ENCODE peak calls at places on chromosomes 11 and 22, in six cellular contexts. One of them, this sample, is unnamed.
A peak's percentile ranks its signal among the peaks of the same experiment; 100 is the strongest.

GRCh38 chr11:44309483-44310197 is at the start of gene ALX4:
- DNase-seq in brain microvascular endothelial cell: no peak
- DNase-seq in sigmoid colon: no peak
- DNase-seq in left kidney: peak; percentile 77
- DNase-seq in LoVo: no peak
- DNase-seq in H9: peak; percentile 83
- DNase-seq in this sample: peak; percentile 83

GRCh38 chr11:121802542-121802941 is 313.5 kb downstream of the BLID start:
- DNase-seq in LoVo: no peak
- DNase-seq in H9: peak; percentile 71
- DNase-seq in sigmoid colon: peak; percentile 75
- DNase-seq in left kidney: peak; percentile 91
- DNase-seq in brain microvascular endothelial cell: no peak
- DNase-seq in this sample: no peak

GRCh38 chr11:125280646-125281045 is 116.1 kb downstream of the PKNOX2 start:
- DNase-seq in left kidney: no peak
- DNase-seq in brain microvascular endothelial cell: no peak
- DNase-seq in H9: no peak
- DNase-seq in sigmoid colon: no peak
- DNase-seq in LoVo: no peak
- DNase-seq in this sample: no peak

GRCh38 chr11:14029971-14030531 is 67.5 kb downstream of the SPON1 start:
- DNase-seq in left kidney: peak; percentile 9
- DNase-seq in brain microvascular endothelial cell: peak; percentile 24
- DNase-seq in H9: no peak
- DNase-seq in LoVo: no peak
- DNase-seq in sigmoid colon: peak; percentile 82
- DNase-seq in this sample: no peak

GRCh38 chr11:44766112-44766971 is 39.6 kb downstream of the TSPAN18 start:
- DNase-seq in sigmoid colon: no peak
- DNase-seq in brain microvascular endothelial cell: peak; percentile 95
- DNase-seq in H9: peak; percentile 22
- DNase-seq in LoVo: no peak
- DNase-seq in left kidney: no peak
- DNase-seq in this sample: no peak

GRCh38 chr11:19963697-19964340 is 196.5 kb downstream of the DBX1 start:
- DNase-seq in brain microvascular endothelial cell: no peak
- DNase-seq in LoVo: no peak
- DNase-seq in left kidney: peak; percentile 76
- DNase-seq in H9: no peak
- DNase-seq in sigmoid colon: no peak
- DNase-seq in this sample: no peak

GRCh38 chr22:29570456-29570855 is 10.5 kb downstream of the NIPSNAP1 start:
- DNase-seq in LoVo: no peak
- DNase-seq in brain microvascular endothelial cell: no peak
- DNase-seq in sigmoid colon: no peak
- DNase-seq in left kidney: no peak
- DNase-seq in H9: no peak
- DNase-seq in this sample: no peak

GRCh38 chr11:62958547-62959071 is 26.2 kb downstream of the SLC22A6 start:
- DNase-seq in sigmoid colon: peak; percentile 79
- DNase-seq in left kidney: peak; percentile 82
- DNase-seq in brain microvascular endothelial cell: peak; percentile 6
- DNase-seq in H9: no peak
- DNase-seq in LoVo: no peak
- DNase-seq in this sample: peak; percentile 8

GRCh38 chr11:60625262-60625661 is 74.2 kb upstream of the MS4A8 start:
- DNase-seq in H9: peak; percentile 47
- DNase-seq in LoVo: peak; percentile 25
- DNase-seq in left kidney: peak; percentile 12
- DNase-seq in brain microvascular endothelial cell: peak; percentile 70
- DNase-seq in sigmoid colon: no peak
- DNase-seq in this sample: no peak

GRCh38 chr11:62823677-62824076 is 8.2 kb downstream of the STX5 start:
- DNase-seq in LoVo: no peak
- DNase-seq in brain microvascular endothelial cell: no peak
- DNase-seq in H9: no peak
- DNase-seq in left kidney: no peak
- DNase-seq in sigmoid colon: no peak
- DNase-seq in this sample: no peak

GRCh38 chr11:85595285-85595884 is 31.8 kb downstream of the DLG2 start:
- DNase-seq in LoVo: peak; percentile 50
- DNase-seq in H9: no peak
- DNase-seq in sigmoid colon: no peak
- DNase-seq in brain microvascular endothelial cell: no peak
- DNase-seq in left kidney: peak; percentile 76
- DNase-seq in this sample: peak; percentile 20

GRCh38 chr22:31118046-31118820 is 4.5 kb upstream of the INPP5J start:
- DNase-seq in LoVo: no peak
- DNase-seq in left kidney: no peak
- DNase-seq in H9: no peak
- DNase-seq in sigmoid colon: no peak
- DNase-seq in brain microvascular endothelial cell: no peak
- DNase-seq in this sample: no peak

GRCh38 chr11:128342511-128343133 is 244.7 kb downstream of the ETS1 start:
- DNase-seq in brain microvascular endothelial cell: peak; percentile 79
- DNase-seq in LoVo: peak; percentile 28
- DNase-seq in sigmoid colon: peak; percentile 72
- DNase-seq in left kidney: peak; percentile 59
- DNase-seq in H9: no peak
- DNase-seq in this sample: no peak

GRCh38 chr22:25680949-25681348 is 61.0 kb upstream of the MYO18B start:
- DNase-seq in left kidney: no peak
- DNase-seq in H9: no peak
- DNase-seq in LoVo: no peak
- DNase-seq in sigmoid colon: no peak
- DNase-seq in brain microvascular endothelial cell: no peak
- DNase-seq in this sample: no peak

GRCh38 chr11:114819028-114819427 is 140.7 kb downstream of the NXPE2 start:
- DNase-seq in sigmoid colon: no peak
- DNase-seq in H9: no peak
- DNase-seq in left kidney: no peak
- DNase-seq in brain microvascular endothelial cell: no peak
- DNase-seq in LoVo: no peak
- DNase-seq in this sample: no peak

GRCh38 chr11:80165763-80166162 is 724.9 kb upstream of the TENM4 start:
- DNase-seq in sigmoid colon: no peak
- DNase-seq in left kidney: no peak
- DNase-seq in brain microvascular endothelial cell: peak; percentile 31
- DNase-seq in H9: no peak
- DNase-seq in LoVo: no peak
- DNase-seq in this sample: no peak

GRCh38 chr11:128341280-128341679 is 246.1 kb downstream of the ETS1 start:
- DNase-seq in left kidney: peak; percentile 19
- DNase-seq in brain microvascular endothelial cell: no peak
- DNase-seq in LoVo: no peak
- DNase-seq in H9: no peak
- DNase-seq in sigmoid colon: no peak
- DNase-seq in this sample: no peak

GRCh38 chr22:46536559-46537220 is 730 bp downstream of the CELSR1 start:
- DNase-seq in H9: no peak
- DNase-seq in sigmoid colon: no peak
- DNase-seq in left kidney: peak; percentile 64
- DNase-seq in LoVo: no peak
- DNase-seq in brain microvascular endothelial cell: no peak
- DNase-seq in this sample: no peak

GRCh38 chr11:11982975-11983374 is 25.5 kb downstream of the DKK3 start:
- DNase-seq in sigmoid colon: no peak
- DNase-seq in left kidney: no peak
- DNase-seq in brain microvascular endothelial cell: no peak
- DNase-seq in LoVo: no peak
- DNase-seq in H9: no peak
- DNase-seq in this sample: no peak

This sample was measured in retina.